ENCODE peak calls at places on chromosomes 13 and 19, in five cellular contexts. W, D, C, Z and I are unnamed samples. For H3K4me1, the result is how much of the 10 kb centered on the place peaks cover.

GRCh38 chr19:3818479-3818878 is 32.3 kb upstream of the MATK start:
- DNase-seq in W (no peak), D (no peak), C (peak), Z (peak), I (no peak)

GRCh38 chr13:46334008-46334407 is 53.0 kb downstream of the RUBCNL start:
- DNase-seq in W (no peak), D (no peak), C (no peak), Z (no peak), I (no peak)

GRCh38 chr19:13095934-13096890 is 6.4 kb downstream of the LYL1 start:
- DNase-seq in W (no peak), D (no peak), C (peak), Z (no peak), I (no peak)

GRCh38 chr19:54707932-54708331 is 16.3 kb upstream of the KIR3DL3 start:
- DNase-seq in W (peak), D (no peak), C (no peak), Z (no peak), I (peak)

GRCh38 chr19:41351339-41352245 is 2.1 kb downstream of the TGFB1 start:
- DNase-seq in W (peak), D (peak), C (peak), Z (no peak), I (peak)

GRCh38 chr19:1455002-1455335 is 5.0 kb downstream of the APC2 start:
- DNase-seq in W (no peak), D (no peak), C (peak), Z (no peak), I (no peak)

GRCh38 chr19:13001502-13002388 is 6.5 kb downstream of the NFIX start:
- DNase-seq in W (peak), D (peak), C (no peak), Z (peak), I (peak)

GRCh38 chr13:49540552-49540951 is 44.8 kb downstream of the PHF11 start:
- DNase-seq in W (no peak), D (no peak), C (peak), Z (no peak), I (no peak)

GRCh38 chr19:48962029-48962848 is 2.9 kb upstream of the FTL start:
- DNase-seq in W (no peak), D (no peak), C (peak), Z (peak), I (peak)

GRCh38 chr13:74571811-74572210 is 437.6 kb upstream of the KLF12 start:
- DNase-seq in W (no peak), D (no peak), C (no peak), Z (no peak), I (no peak)

GRCh38 chr13:86591862-86592261 is 792.6 kb upstream of the SLITRK6 start:
- DNase-seq in W (no peak), D (no peak), C (peak), Z (no peak), I (no peak)

GRCh38 chr19:41921280-41922219 is 6.7 kb downstream of the ERFL start:
- DNase-seq in W (no peak), D (no peak), C (no peak), Z (no peak), I (no peak)

GRCh38 chr13:75762967-75763366 is 126.8 kb downstream of the LMO7 start:
- DNase-seq in W (no peak), D (no peak), C (no peak), Z (no peak), I (no peak)

GRCh38 chr13:60019119-60019993 is 144.4 kb downstream of the DIAPH3 start:
- DNase-seq in W (no peak), D (no peak), C (no peak), Z (no peak), I (no peak)

GRCh38 chr19:39539519-39540332 is at the start of gene EID2:
- DNase-seq in W (peak), D (peak), C (peak), Z (peak), I (peak)

GRCh38 chr19:14198384-14199376 is 7.3 kb downstream of the ADGRL1 start:
- DNase-seq in W (no peak), D (no peak), C (no peak), Z (no peak), I (no peak)
- TF ChIP-seq CTCF in W (no peak), D (no peak), C (peak), Z (no peak), I (no peak)

GRCh38 chr13:113855012-113855921 is 8.6 kb downstream of the GAS6 start:
- DNase-seq in W (peak), D (peak), C (no peak), Z (no peak), I (no peak)
- H3K27ac ChIP-seq in W (peak), D (peak), C (no peak), Z (peak), I (peak)

GRCh38 chr13:101401196-101401595 is 15.1 kb downstream of the NALCN start:
- DNase-seq in W (no peak), D (no peak), C (no peak), Z (no peak), I (no peak)
- H3K4me1 ChIP-seq in W (under half), D (under half), C (under half), Z (under half), I (under half)

DNA sequence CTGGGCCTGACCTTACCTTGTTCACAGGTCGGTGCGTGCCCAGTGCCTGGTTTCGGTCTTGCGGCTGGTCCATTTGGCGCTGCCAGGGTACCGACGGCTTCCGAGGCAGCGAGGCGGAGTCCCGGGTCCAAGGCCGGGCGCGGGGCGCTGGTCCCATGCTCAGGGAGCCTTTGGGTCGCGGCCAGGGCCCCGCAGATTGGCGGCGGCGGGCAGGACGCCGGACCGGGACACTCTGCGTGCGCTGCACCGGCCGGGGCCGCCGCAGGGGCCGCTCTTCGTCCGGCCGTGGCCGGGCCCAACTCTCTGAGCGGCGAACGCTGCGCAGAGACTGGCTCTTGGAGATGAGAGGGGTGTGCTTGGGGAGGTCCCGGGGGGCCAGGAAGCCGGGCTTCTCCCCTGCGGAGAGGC is 3.3 kb upstream of the WIZ start:
- DNase-seq in W (no peak), D (no peak), C (no peak), Z (no peak), I (no peak)
- TF ChIP-seq CTCF in W (no peak), D (peak), C (no peak), Z (no peak), I (no peak)

GRCh38 chr13:31885994-31886393 is 145.6 kb upstream of the FRY start:
- DNase-seq in W (no peak), D (no peak), C (no peak), Z (no peak), I (no peak)

GRCh38 chr13:31884556-31884955 is 145.2 kb downstream of the RXFP2 start:
- DNase-seq in W (no peak), D (no peak), C (no peak), Z (no peak), I (no peak)

GRCh38 chr13:31891472-31891871 is 140.1 kb upstream of the FRY start:
- DNase-seq in W (no peak), D (no peak), C (no peak), Z (no peak), I (peak)

GRCh38 chr13:31890946-31891345 is 140.6 kb upstream of the FRY start:
- DNase-seq in W (no peak), D (no peak), C (no peak), Z (no peak), I (no peak)

GRCh38 chr13:31887311-31887710 is 144.3 kb upstream of the FRY start:
- DNase-seq in W (no peak), D (no peak), C (no peak), Z (no peak), I (no peak)
- H3K27ac ChIP-seq in W (peak), D (peak), C (no peak), Z (no peak), I (peak)

DNA sequence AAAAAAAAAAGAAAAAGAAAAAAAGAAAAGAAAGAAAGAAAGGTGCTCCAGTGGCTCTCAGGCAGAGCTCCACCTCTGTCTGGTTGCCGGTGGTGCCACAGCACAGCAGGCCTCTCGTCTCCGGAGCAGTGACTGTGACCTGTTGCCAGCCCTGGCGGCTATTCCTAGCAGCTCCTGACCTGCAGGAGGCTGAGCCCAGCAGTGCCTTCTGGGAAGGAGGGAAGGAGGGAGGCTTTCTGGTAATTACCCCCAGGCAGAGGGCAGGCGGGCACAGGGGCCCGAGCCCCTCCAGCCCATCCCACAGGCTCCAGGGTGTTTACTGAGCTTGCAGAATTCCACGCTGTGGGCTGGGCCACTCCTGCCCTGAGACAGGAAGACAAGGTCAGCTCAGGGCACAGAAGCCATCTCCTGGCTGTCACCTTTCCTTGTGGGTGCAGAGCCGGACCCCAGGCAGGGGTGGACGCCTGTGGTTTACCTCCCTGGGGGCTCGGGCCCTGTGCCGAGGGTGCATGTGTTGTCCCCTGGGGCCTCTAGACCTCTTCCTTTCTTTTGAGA is 77.9 kb downstream of the GNG7 start:
- DNase-seq in W (no peak), D (no peak), C (no peak), Z (no peak), I (no peak)
- H3K4me1 ChIP-seq in W (under half), D (under half), C (under half), Z (under half), I (under half)

DNA sequence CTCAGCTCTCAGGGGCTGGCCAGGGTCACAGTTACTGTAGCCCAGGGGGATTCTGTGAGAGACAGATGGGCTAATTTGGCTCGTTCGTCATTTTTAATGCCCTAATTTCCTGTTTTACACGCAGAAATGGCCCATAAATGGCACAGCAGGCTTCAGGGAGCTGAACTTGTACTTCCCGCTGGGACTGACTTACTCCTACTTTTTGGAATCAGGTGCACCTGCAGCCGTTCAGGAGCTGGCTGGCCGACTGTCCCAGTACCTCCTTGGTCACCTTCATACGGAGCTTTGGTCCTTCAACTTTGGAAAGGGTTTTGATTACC is 62.4 kb upstream of the URI1 start:
- DNase-seq in W (no peak), D (no peak), C (no peak), Z (no peak), I (no peak)
- TF ChIP-seq CTCF in W (no peak), D (no peak), C (no peak), Z (no peak), I (no peak)

DNA sequence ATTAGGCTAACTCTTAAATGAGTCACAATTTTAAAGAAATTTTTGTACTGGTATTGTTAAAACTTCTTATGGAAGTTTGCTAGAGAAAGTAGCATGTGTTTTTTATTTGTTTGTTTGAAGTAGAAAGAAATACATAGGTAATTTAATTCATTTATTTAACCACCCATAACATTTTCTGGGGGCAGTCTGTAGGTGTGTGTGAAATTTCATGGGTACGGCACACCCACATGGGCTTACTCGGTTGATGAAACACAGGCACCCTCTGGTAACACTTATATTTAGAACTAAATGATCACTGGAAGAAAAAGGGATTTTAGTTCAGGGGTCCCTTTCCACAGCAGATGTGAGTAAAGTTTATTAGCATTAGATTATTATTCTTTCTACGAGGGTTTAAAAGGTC is 88.1 kb downstream of the DGKH start:
- DNase-seq in W (no peak), D (no peak), C (no peak), Z (no peak), I (no peak)
- H3K27ac ChIP-seq in W (no peak), D (no peak), C (no peak), Z (no peak), I (no peak)

GRCh38 chr13:98979012-98979411 is 1.1 kb upstream of the DOCK9 start:
- DNase-seq in W (no peak), D (no peak), C (no peak), Z (no peak), I (no peak)

GRCh38 chr13:98976338-98976737 is 1.5 kb downstream of the DOCK9 start:
- DNase-seq in W (no peak), D (no peak), C (no peak), Z (no peak), I (no peak)

GRCh38 chr13:98977568-98978270 is at the start of gene DOCK9:
- DNase-seq in W (peak), D (peak), C (peak), Z (peak), I (peak)

GRCh38 chr13:98976941-98977340 is 923 bp downstream of the DOCK9 start:
- DNase-seq in W (no peak), D (no peak), C (no peak), Z (no peak), I (no peak)

DNA sequence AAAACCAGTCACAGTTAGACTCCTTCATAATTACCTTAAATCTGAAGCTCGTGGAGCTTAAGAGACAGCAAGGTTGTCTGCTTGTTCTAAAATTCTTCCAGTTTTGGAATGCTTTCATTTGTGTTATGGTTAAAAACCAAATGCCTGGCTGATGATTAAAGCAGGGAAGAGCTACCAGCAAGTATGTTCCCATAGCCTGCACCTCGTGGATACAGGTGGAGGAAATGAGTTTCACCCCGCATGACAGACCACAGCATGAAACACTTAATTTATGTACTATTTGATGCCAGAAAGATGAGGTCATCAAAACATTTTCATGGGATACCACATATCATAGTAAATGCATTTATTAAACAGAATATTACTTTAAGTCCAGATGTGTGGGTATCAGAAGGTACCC is 416 bp upstream of the DOCK9 start:
- DNase-seq in W (no peak), D (no peak), C (peak), Z (no peak), I (no peak)
- H3K4me1 ChIP-seq in W (under half), D (under half), C (under half), Z (under half), I (under half)